ENCODE peak calls at places on chromosome 20, in nine cellular contexts. A, M, K, H, I, Z, T, S and J are unnamed samples.

GRCh38 chr20:53502820-53503219 is 90.8 kb downstream of the ZNF217 start:
- DNase-seq in A (no peak), M (no peak), K (no peak), H (no peak), I (no peak), Z (no peak), T (no peak), S (no peak), J (no peak)

GRCh38 chr20:58192567-58192966 is 35.9 kb downstream of the ANKRD60 start:
- DNase-seq in A (peak), M (no peak), K (no peak), H (no peak), I (no peak), Z (no peak), T (no peak), S (peak), J (no peak)

GRCh38 chr20:48791014-48791413 is 36.8 kb downstream of the PREX1 start:
- DNase-seq in A (no peak), M (no peak), K (no peak), H (no peak), I (no peak), Z (peak), T (no peak), S (no peak), J (no peak)

GRCh38 chr20:33165416-33166055 is 2.4 kb upstream of the BPIFA2 start:
- DNase-seq in A (no peak), M (no peak), K (no peak), H (no peak), I (no peak), Z (no peak), T (no peak), S (no peak), J (no peak)

GRCh38 chr20:5270608-5271007 is 46.1 kb downstream of the PROKR2 start:
- DNase-seq in A (no peak), M (no peak), K (no peak), H (no peak), I (no peak), Z (no peak), T (no peak), S (peak), J (no peak)

GRCh38 chr20:25543068-25543467 is 42.3 kb downstream of the NINL start:
- DNase-seq in A (no peak), M (no peak), K (no peak), H (peak), I (no peak), Z (peak), T (peak), S (no peak), J (no peak)

GRCh38 chr20:24764825-24765224 is 184.2 kb upstream of the CST7 start:
- DNase-seq in A (no peak), M (no peak), K (no peak), H (no peak), I (no peak), Z (no peak), T (no peak), S (peak), J (no peak)

GRCh38 chr20:48767269-48767960 is 60.4 kb downstream of the PREX1 start:
- DNase-seq in A (no peak), M (no peak), K (no peak), H (no peak), I (no peak), Z (no peak), T (no peak), S (no peak), J (no peak)

GRCh38 chr20:1829531-1829930 is 65.7 kb upstream of the SIRPA start:
- DNase-seq in A (no peak), M (no peak), K (no peak), H (no peak), I (no peak), Z (no peak), T (no peak), S (no peak), J (no peak)

GRCh38 chr20:46388201-46388836 is 18.1 kb downstream of the ELMO2 start:
- DNase-seq in A (no peak), M (no peak), K (no peak), H (no peak), I (no peak), Z (no peak), T (no peak), S (no peak), J (no peak)

GRCh38 chr20:19735446-19735845 is 22.6 kb upstream of the RIN2 start:
- DNase-seq in A (no peak), M (peak), K (no peak), H (peak), I (no peak), Z (peak), T (peak), S (peak), J (peak)

DNA sequence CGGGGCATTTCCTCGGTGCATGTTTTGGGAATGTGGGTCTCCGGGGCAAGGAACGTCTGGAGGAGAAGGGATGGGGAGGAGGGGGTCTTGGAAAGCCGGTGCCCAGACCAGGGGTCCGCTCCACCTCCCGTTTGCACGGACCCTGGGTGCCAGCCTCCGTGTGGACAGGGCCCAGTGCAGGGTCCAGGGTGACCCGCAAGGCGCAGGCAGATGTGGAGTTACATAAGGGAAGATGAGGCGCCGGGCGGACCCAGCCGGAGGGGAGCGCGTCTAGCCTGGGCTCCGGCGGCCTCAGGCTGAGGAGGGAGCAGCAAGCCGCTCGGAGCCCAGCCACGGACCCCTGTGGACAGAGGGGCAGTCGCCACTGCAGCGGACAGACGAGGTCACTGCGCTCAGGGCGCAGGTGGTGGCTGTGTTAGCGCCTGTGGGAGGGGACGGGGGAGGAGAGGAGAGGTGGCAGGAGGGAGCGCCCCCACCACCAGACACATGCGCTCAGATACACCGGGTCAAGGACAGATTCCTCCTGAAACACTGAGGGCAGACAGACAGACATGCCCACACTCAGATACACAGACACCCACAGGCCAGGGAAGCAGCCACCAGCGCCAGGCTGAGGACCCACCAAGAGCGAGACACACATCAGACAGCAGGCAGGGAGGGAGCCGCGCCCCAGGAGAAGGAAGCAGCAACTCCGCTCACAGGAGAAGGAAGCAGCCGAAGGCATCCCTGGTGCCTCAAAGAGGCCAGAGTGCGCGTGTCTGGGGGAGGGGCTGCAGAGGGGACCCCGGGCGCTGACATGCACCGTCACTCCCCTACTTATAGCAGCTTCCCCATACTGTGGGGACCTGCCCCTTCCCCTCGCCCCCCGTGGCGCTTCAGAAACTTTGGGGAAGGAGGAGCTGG is 839 bp upstream of the HRH3 start:
- DNase-seq in A (no peak), M (no peak), K (no peak), H (no peak), I (no peak), Z (no peak), T (no peak), S (peak), J (no peak)
- H3K4me3 ChIP-seq in A (no peak), M (peak), K (no peak), H (no peak), I (no peak), Z (no peak), T (no peak), S (no peak), J (peak)

GRCh38 chr20:56358070-56358469 is 704 bp upstream of the FAM210B start:
- DNase-seq in A (no peak), M (no peak), K (no peak), H (no peak), I (no peak), Z (no peak), T (no peak), S (no peak), J (no peak)
- H3K4me3 ChIP-seq in A (no peak), M (peak), K (no peak), H (no peak), I (peak), Z (no peak), T (no peak), S (peak), J (peak)

GRCh38 chr20:16035576-16035975 is 537.7 kb downstream of the KIF16B start:
- DNase-seq in A (no peak), M (no peak), K (no peak), H (no peak), I (no peak), Z (no peak), T (no peak), S (no peak), J (no peak)
- H3K4me3 ChIP-seq in A (no peak), M (no peak), K (no peak), H (no peak), I (no peak), Z (no peak), T (no peak), S (no peak), J (no peak)

DNA sequence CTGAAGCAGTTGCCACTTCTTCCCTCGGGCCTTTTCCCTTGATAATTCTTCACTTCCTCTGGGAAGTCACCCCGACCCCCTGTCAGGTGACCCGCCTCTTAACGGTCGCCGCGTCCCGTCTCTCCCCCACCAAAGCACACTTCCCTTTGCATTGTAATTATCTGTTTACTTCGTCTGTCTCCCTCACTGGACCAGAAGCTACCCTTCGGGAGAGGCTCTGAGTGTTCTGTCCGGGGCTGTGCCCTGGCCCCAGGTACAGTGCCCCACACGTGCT is 771 bp upstream of the SNAI1 start:
- DNase-seq in A (no peak), M (no peak), K (no peak), H (no peak), I (no peak), Z (no peak), T (no peak), S (no peak), J (no peak)
- H3K4me3 ChIP-seq in A (peak), M (peak), K (peak), H (no peak), I (peak), Z (no peak), T (peak), S (peak), J (no peak)

GRCh38 chr20:34268851-34269668 is 27.8 kb downstream of the ASIP start:
- DNase-seq in A (peak), M (peak), K (no peak), H (peak), I (peak), Z (peak), T (peak), S (peak), J (peak)
- H3K4me3 ChIP-seq in A (peak), M (peak), K (no peak), H (peak), I (peak), Z (no peak), T (peak), S (no peak), J (peak)

DNA sequence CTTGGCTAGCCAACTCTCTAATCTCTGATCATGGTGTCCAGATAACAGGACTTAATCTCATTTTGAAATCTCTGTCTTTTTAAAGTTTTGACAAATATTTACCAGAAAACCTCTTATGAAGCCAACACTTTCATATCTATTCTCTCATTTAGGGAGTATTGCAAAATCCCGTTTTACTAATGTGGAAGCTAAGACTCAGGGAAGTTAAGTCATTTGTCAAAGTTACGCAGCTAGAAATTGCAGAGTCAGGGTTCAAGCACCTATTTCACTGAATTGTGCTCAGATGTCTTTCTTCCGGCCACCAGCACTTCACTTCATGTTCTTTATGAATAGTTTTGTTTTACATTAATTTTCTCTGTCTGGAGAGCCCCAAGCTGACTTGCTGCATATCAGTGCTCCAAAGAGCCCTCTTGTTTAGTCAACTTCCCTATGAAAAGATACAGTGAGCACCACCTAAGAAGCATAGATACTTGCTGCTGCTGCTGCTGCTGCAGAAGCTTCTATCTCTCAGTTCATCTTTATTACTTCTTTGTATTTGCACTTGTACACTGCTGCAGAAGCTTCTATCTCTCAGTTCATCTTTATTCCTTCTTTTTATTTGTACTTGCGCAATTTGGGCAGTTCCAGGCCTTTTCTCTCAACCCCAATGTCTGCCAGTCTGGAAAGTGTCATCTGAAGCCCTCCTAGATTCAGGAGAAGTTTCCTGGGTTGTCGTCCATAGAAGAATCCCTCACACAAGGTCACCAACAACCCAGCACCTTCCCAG is 329.7 kb downstream of the MAFB start:
- DNase-seq in A (no peak), M (no peak), K (no peak), H (no peak), I (no peak), Z (no peak), T (no peak), S (no peak), J (no peak)
- H3K4me3 ChIP-seq in A (no peak), M (no peak), K (no peak), H (no peak), I (no peak), Z (no peak), T (no peak), S (no peak), J (no peak)

GRCh38 chr20:56626367-56627121 is 2.6 kb upstream of the TFAP2C start:
- DNase-seq in A (no peak), M (no peak), K (no peak), H (peak), I (no peak), Z (peak), T (no peak), S (peak), J (peak)

GRCh38 chr20:56628873-56629463 is at the start of gene TFAP2C:
- DNase-seq in A (no peak), M (peak), K (no peak), H (peak), I (peak), Z (peak), T (no peak), S (peak), J (peak)

GRCh38 chr20:56628015-56628872 is 862 bp upstream of the TFAP2C start:
- DNase-seq in A (no peak), M (no peak), K (no peak), H (peak), I (no peak), Z (peak), T (no peak), S (peak), J (no peak)

GRCh38 chr20:56625837-56626236 is 3.3 kb upstream of the TFAP2C start:
- DNase-seq in A (no peak), M (no peak), K (no peak), H (no peak), I (no peak), Z (no peak), T (no peak), S (peak), J (no peak)

GRCh38 chr20:56627122-56628014 is 1.7 kb upstream of the TFAP2C start:
- DNase-seq in A (no peak), M (no peak), K (no peak), H (no peak), I (no peak), Z (no peak), T (no peak), S (peak), J (no peak)
- H3K4me3 ChIP-seq in A (no peak), M (peak), K (no peak), H (no peak), I (no peak), Z (no peak), T (no peak), S (peak), J (no peak)

GRCh38 chr20:64041040-64041780 is 5.2 kb downstream of the C20orf204 start:
- DNase-seq in A (no peak), M (no peak), K (no peak), H (no peak), I (no peak), Z (no peak), T (no peak), S (no peak), J (no peak)

GRCh38 chr20:64038579-64039292 is 2.8 kb downstream of the C20orf204 start:
- DNase-seq in A (peak), M (peak), K (peak), H (peak), I (peak), Z (peak), T (peak), S (peak), J (peak)

GRCh38 chr20:64038252-64038578 is 2.2 kb downstream of the C20orf204 start:
- DNase-seq in A (no peak), M (no peak), K (no peak), H (no peak), I (no peak), Z (no peak), T (no peak), S (peak), J (no peak)

GRCh38 chr20:64040231-64041039 is 4.5 kb downstream of the C20orf204 start:
- DNase-seq in A (no peak), M (no peak), K (no peak), H (no peak), I (no peak), Z (no peak), T (no peak), S (no peak), J (no peak)

DNA sequence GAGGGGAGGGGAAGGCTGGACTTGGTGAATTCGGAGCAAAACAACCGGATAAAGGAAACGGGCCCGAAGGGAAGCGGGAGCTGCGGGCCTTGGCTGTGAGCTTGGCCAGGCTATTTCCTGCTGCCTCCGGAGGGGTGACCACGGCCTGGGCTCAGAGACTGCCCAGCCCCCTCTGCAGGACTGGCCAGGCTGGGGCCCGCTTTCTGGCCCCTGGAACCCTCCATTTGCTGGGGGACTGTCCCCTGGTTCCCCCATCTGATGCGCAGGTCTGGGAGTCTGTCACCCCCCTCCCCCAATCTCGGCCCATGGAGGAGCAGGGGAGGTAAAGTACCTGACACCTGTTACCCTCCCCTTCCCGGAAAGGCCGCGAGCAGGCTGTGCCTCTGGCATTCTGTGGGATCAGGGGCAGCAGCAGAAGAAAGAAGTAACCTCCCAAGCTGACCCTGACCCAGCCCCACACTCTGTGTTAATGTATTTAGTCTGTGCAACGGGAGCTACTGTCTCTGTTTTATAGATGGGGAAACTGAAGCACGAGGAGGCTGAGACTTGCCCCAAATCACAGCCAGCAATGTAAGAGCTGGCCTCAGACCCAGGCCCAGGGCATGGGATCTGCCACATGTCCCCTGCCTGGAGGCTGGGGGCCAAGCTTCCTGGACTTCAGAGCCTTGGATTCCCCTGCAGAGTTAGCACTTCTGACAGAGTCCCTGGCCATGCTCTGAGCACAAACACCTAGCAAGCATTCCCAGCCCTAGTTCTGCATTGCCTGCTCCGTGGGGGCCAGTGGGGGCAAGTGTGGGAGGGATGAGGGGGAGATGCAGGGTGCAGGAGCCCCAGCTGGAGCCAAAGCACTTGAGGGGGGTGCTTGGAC is 3.5 kb downstream of the C20orf204 start:
- DNase-seq in A (no peak), M (no peak), K (no peak), H (no peak), I (no peak), Z (no peak), T (no peak), S (no peak), J (no peak)
- H3K4me3 ChIP-seq in A (peak), M (peak), K (peak), H (peak), I (peak), Z (peak), T (peak), S (peak), J (peak)

GRCh38 chr20:11849976-11850670 is 67.6 kb upstream of the BTBD3 start:
- DNase-seq in A (no peak), M (no peak), K (no peak), H (no peak), I (no peak), Z (peak), T (peak), S (no peak), J (no peak)
- H3K4me3 ChIP-seq in A (no peak), M (no peak), K (no peak), H (no peak), I (no peak), Z (no peak), T (no peak), S (no peak), J (no peak)